ENCODE peak calls at places on chromosomes 4 and X, in four cellular contexts. G, Q, O and E are unnamed samples.

GRCh38 chr4:62914758-62915157 is 1494.5 kb downstream of the TECRL start:
- DNase-seq in G (no peak), Q (no peak), O (no peak), E (no peak)

GRCh38 chr4:79048878-79049277 is 109.6 kb upstream of the PAQR3 start:
- DNase-seq in G (no peak), Q (no peak), O (no peak), E (no peak)

GRCh38 chr4:128565565-128566186 is 243.8 kb upstream of the JADE1 start:
- DNase-seq in G (no peak), Q (peak; percentile 83), O (no peak), E (peak; percentile 40)

GRCh38 chr4:85061974-85062373 is 95.5 kb upstream of the WDFY3 start:
- DNase-seq in G (no peak), Q (no peak), O (no peak), E (no peak)

GRCh38 chrX:102835504-102836146 is 101.4 kb upstream of the RAB40AL start:
- DNase-seq in G (no peak), Q (peak; percentile 37), O (no peak), E (no peak)

GRCh38 chr4:15719506-15719905 is 16.6 kb downstream of the BST1 start:
- DNase-seq in G (no peak), Q (no peak), O (no peak), E (peak; percentile 46)

GRCh38 chr4:7721984-7722551 is 217.6 kb downstream of the AFAP1 start:
- DNase-seq in G (no peak), Q (no peak), O (no peak), E (peak; percentile 37)

GRCh38 chrX:131059231-131059630 is 1.1 kb downstream of the ARHGAP36 start:
- DNase-seq in G (no peak), Q (no peak), O (no peak), E (no peak)

GRCh38 chr4:90904018-90904417 is 776.8 kb downstream of the CCSER1 start:
- DNase-seq in G (no peak), Q (no peak), O (no peak), E (no peak)

GRCh38 chrX:110414679-110415439 is 56.2 kb downstream of the RTL9 start:
- DNase-seq in G (no peak), Q (no peak), O (peak; percentile 84), E (no peak)

GRCh38 chrX:49101629-49101984 is 21.9 kb upstream of the WDR45 start:
- DNase-seq in G (no peak), Q (peak; percentile 50), O (no peak), E (no peak)

GRCh38 chr4:47002593-47002992 is 9.2 kb upstream of the GABRA4 start:
- DNase-seq in G (no peak), Q (no peak), O (peak; percentile 29), E (no peak)

GRCh38 chrX:139933904-139934303 is 1.1 kb upstream of the ATP11C start:
- DNase-seq in G (no peak), Q (no peak), O (no peak), E (no peak)

GRCh38 chr4:125187221-125187620 is 127.5 kb upstream of the FAT4 start:
- DNase-seq in G (no peak), Q (no peak), O (peak; percentile 74), E (no peak)

GRCh38 chrX:127596882-127597281 is 455.3 kb downstream of the ACTRT1 start:
- DNase-seq in G (no peak), Q (no peak), O (no peak), E (no peak)

GRCh38 chrX:13076176-13076956 is 31.9 kb upstream of the FAM9C start:
- DNase-seq in G (no peak), Q (no peak), O (peak; percentile 51), E (no peak)
- H3K4me1 ChIP-seq in G (no peaks in the 10 kb centered on the region), Q (no peaks in the 10 kb centered on the region), O (peaks cover 2% of the 10 kb centered on the region), E (peaks cover 54% of the 10 kb centered on the region)

GRCh38 chr4:180060159-180060889 is 2182.9 kb upstream of the TENM3 start:
- DNase-seq in G (no peak), Q (no peak), O (peak; percentile 38), E (no peak)

GRCh38 chr4:180059216-180059881 is 2183.9 kb upstream of the TENM3 start:
- DNase-seq in G (no peak), Q (peak; percentile 47), O (peak; percentile 8), E (no peak)

GRCh38 chr4:180058731-180059215 is 2184.4 kb upstream of the TENM3 start:
- DNase-seq in G (no peak), Q (peak; percentile 78), O (peak; percentile 68), E (peak; percentile 50)

GRCh38 chr4:180057198-180057821 is 2185.9 kb upstream of the TENM3 start:
- DNase-seq in G (no peak), Q (no peak), O (peak; percentile 1), E (no peak)

GRCh38 chr4:180057891-180058643 is 2185.1 kb upstream of the TENM3 start:
- DNase-seq in G (no peak), Q (peak; percentile 62), O (peak; percentile 38), E (peak; percentile 82)
- H3K9me3 ChIP-seq in G (no peaks in the 10 kb centered on the region), Q (no peaks in the 10 kb centered on the region), O (no peaks in the 10 kb centered on the region), E (no peaks in the 10 kb centered on the region)

GRCh38 chrX:40088299-40088625 is 9.5 kb downstream of the BCOR start:
- DNase-seq in G (no peak), Q (peak; percentile 63), O (no peak), E (no peak)
- H3K4me1 ChIP-seq in G (no peaks in the 10 kb centered on the region), Q (peaks cover 28% of the 10 kb centered on the region), O (peaks cover 30% of the 10 kb centered on the region), E (peaks cover 78% of the 10 kb centered on the region)

GRCh38 chr4:385934-386707 is 48.5 kb downstream of the ZNF141 start:
- DNase-seq in G (no peak), Q (no peak), O (no peak), E (peak; percentile 72)
- H3K9me3 ChIP-seq in G (peaks cover 98% of the 10 kb centered on the region), Q (peaks cover 26% of the 10 kb centered on the region), O (no peaks in the 10 kb centered on the region), E (peaks cover 100% of the 10 kb centered on the region)

GRCh38 chr4:86482296-86482695 is 111.8 kb upstream of the PTPN13 start:
- DNase-seq in G (no peak), Q (no peak), O (no peak), E (no peak)
- H3K4me1 ChIP-seq in G (no peaks in the 10 kb centered on the region), Q (peaks cover 5% of the 10 kb centered on the region), O (no peaks in the 10 kb centered on the region), E (no peaks in the 10 kb centered on the region)

DNA sequence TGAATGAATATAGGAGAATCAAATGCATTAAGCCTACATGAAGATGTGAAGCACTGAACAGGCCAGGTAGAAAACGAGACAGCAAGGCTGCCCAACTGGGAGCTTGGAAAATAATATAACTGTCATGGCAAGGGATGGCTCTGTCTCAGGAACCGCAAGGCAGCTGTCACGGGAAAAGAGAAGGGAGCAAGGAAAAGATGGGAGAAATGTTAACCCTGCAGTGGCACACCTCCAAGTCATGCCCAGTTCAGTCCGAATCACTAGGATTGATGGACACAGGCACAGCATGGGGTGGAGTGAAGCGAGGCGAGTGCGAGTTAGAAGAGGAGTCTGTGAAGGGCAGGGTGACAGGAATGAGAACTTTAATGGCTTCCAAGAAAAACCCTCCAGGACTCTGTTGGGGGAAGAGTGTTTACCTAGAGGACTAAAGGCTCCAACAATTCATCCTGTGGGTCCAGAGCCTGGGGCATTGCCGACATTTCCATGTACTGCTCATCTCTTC is 144.1 kb upstream of the ETNPPL start:
- DNase-seq in G (no peak), Q (no peak), O (no peak), E (no peak)
- H3K9me3 ChIP-seq in G (no peaks in the 10 kb centered on the region), Q (no peaks in the 10 kb centered on the region), O (no peaks in the 10 kb centered on the region), E (no peaks in the 10 kb centered on the region)

GRCh38 chr4:1717129-1718094 is 3.7 kb downstream of the TMEM129 start:
- DNase-seq in G (no peak), Q (peak; percentile 23), O (no peak), E (peak; percentile 77)

GRCh38 chr4:1716065-1716945 is 4.2 kb upstream of the SLBP start:
- DNase-seq in G (no peak), Q (peak; percentile 27), O (no peak), E (no peak)

GRCh38 chr4:1720163-1720983 is 750 bp downstream of the TMEM129 start:
- DNase-seq in G (no peak), Q (peak; percentile 54), O (peak; percentile 47), E (peak; percentile 75)

GRCh38 chr4:1721003-1721665 is at the start of the genes TACC3 and TMEM129:
- DNase-seq in G (peak; percentile 97), Q (peak; percentile 99), O (peak; percentile 85), E (peak; percentile 96)

GRCh38 chr4:1718095-1718850 is 2.9 kb downstream of the TMEM129 start:
- DNase-seq in G (no peak), Q (peak; percentile 22), O (no peak), E (no peak)
- H3K4me1 ChIP-seq in G (peaks cover 10% of the 10 kb centered on the region), Q (no peaks in the 10 kb centered on the region), O (peaks cover 16% of the 10 kb centered on the region), E (peaks cover 71% of the 10 kb centered on the region)

DNA sequence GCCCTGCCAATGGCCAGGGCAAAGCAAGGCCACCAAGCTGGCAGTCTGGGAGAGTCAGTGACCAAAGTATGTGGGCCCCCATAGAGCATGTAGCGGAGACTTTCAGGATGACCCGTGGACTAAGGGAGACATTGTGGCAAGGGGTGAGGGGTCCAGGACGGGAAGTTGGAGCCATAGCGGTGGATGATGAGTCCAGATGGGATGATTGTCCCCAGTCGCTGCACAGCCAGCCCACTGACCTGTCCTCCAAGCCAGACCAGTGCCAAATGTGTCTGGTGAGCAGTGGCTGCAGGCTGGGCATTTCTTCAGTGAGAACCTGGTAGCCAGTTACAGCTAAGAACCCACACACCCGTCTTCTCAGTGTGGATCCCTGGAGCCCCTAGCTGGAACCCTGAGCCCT is 34.3 kb downstream of the ZNF185 start:
- DNase-seq in G (no peak), Q (no peak), O (no peak), E (peak; percentile 14)
- H3K9me3 ChIP-seq in G (no peaks in the 10 kb centered on the region), Q (peaks cover 47% of the 10 kb centered on the region), O (no peaks in the 10 kb centered on the region), E (no peaks in the 10 kb centered on the region)

GRCh38 chr4:87462102-87462501 is 39.7 kb downstream of the NUDT9 start:
- DNase-seq in G (no peak), Q (no peak), O (no peak), E (no peak)
- H3K4me1 ChIP-seq in G (no peaks in the 10 kb centered on the region), Q (no peaks in the 10 kb centered on the region), O (no peaks in the 10 kb centered on the region), E (no peaks in the 10 kb centered on the region)